ENCODE peak calls at places on chromosomes 16 and 17, in eight cellular contexts. B, R, D, S, H, U, C and T are unnamed samples.

GRCh38 chr16:49876716-49877129 is 20.8 kb upstream of the ZNF423 start:
- DNase-seq in B (peak), C (peak), R (no peak), H (peak), S (peak), D (peak), U (no peak), T (peak)

GRCh38 chr17:20280051-20280450 is 187.3 kb downstream of the LGALS9B start:
- DNase-seq in U (no peak), H (no peak), S (no peak), D (no peak), C (no peak), B (no peak), R (no peak), T (no peak)

GRCh38 chr17:304461-304860 is 48.1 kb downstream of the RPH3AL start:
- DNase-seq in H (no peak), B (peak), C (no peak), R (no peak), S (no peak), U (no peak), D (peak), T (peak)

GRCh38 chr17:48542956-48543853 is 1.7 kb downstream of the HOXB2 start:
- DNase-seq in C (no peak), B (peak), H (peak), R (no peak), U (no peak), D (peak), S (peak), T (no peak)

GRCh38 chr16:56606071-56606687 is 2.2 kb upstream of the MT2A start:
- DNase-seq in B (no peak), H (no peak), C (peak), R (peak), S (no peak), U (no peak), D (no peak), T (peak)

GRCh38 chr17:61294777-61295176 is 104.9 kb upstream of the TBX2 start:
- DNase-seq in H (no peak), S (no peak), B (peak), R (no peak), C (no peak), U (no peak), D (no peak), T (no peak)

GRCh38 chr17:39600469-39601009 is 7.2 kb downstream of the NEUROD2 start:
- DNase-seq in D (no peak), H (no peak), U (no peak), C (no peak), S (no peak), B (peak), R (no peak), T (no peak)

GRCh38 chr17:81566461-81567126 is 14.4 kb upstream of the FAAP100 start:
- DNase-seq in S (peak), C (peak), U (peak), R (peak), H (peak), D (peak), B (no peak), T (peak)

GRCh38 chr16:74605746-74606520 is 981 bp downstream of the GLG1 start:
- DNase-seq in S (no peak), B (no peak), R (no peak), D (no peak), H (no peak), U (no peak), C (no peak), T (no peak)

GRCh38 chr16:87012954-87013938 is 303.9 kb downstream of the C16orf95 start:
- DNase-seq in C (no peak), D (no peak), B (peak), U (no peak), H (no peak), R (no peak), S (peak), T (no peak)

GRCh38 chr16:66189951-66190350 is 176.5 kb upstream of the CDH5 start:
- DNase-seq in R (no peak), H (no peak), S (no peak), D (no peak), B (no peak), U (no peak), C (no peak), T (no peak)

GRCh38 chr16:81558444-81559175 is 114.0 kb downstream of the CMIP start:
- DNase-seq in C (no peak), D (peak), H (peak), S (no peak), B (peak), R (no peak), U (no peak), T (no peak)

GRCh38 chr17:68294617-68295016 is 3.3 kb downstream of the ARSG start:
- DNase-seq in D (no peak), U (no peak), C (no peak), R (no peak), S (no peak), H (no peak), B (no peak), T (no peak)

GRCh38 chr17:39800540-39800939 is 62.8 kb downstream of the GRB7 start:
- DNase-seq in U (no peak), H (peak), R (no peak), D (no peak), C (no peak), S (no peak), B (no peak), T (no peak)

GRCh38 chr17:31327534-31328526 is 6.4 kb upstream of the EVI2A start:
- DNase-seq in S (no peak), B (no peak), C (no peak), U (no peak), D (no peak), H (no peak), R (no peak), T (no peak)

GRCh38 chr16:57651344-57652333 is 16.5 kb upstream of the ADGRG3 start:
- DNase-seq in S (no peak), R (no peak), H (no peak), D (no peak), B (peak), U (no peak), C (no peak), T (no peak)

GRCh38 chr16:69443809-69444611 is 19.6 kb downstream of the CYB5B start:
- DNase-seq in D (no peak), C (no peak), B (no peak), U (no peak), S (peak), R (peak), H (peak), T (peak)

GRCh38 chr16:84307209-84307954 is 12.7 kb downstream of the WFDC1 start:
- DNase-seq in B (no peak), S (no peak), C (no peak), D (no peak), R (no peak), U (no peak), H (no peak), T (no peak)

GRCh38 chr16:30977502-30977901 is 7.5 kb upstream of the HSD3B7 start:
- DNase-seq in D (no peak), R (no peak), S (no peak), C (no peak), H (no peak), B (peak), U (no peak), T (no peak)

GRCh38 chr17:61479493-61480413 is 27.5 kb downstream of the TBX4 start:
- DNase-seq in H (no peak), U (no peak), D (no peak), S (no peak), C (no peak), R (no peak), B (peak), T (no peak)

GRCh38 chr17:38751144-38751802 is 1.3 kb upstream of the PSMB3 start:
- DNase-seq in C (no peak), S (no peak), D (no peak), B (peak), R (no peak), H (no peak), U (peak), T (no peak)

DNA sequence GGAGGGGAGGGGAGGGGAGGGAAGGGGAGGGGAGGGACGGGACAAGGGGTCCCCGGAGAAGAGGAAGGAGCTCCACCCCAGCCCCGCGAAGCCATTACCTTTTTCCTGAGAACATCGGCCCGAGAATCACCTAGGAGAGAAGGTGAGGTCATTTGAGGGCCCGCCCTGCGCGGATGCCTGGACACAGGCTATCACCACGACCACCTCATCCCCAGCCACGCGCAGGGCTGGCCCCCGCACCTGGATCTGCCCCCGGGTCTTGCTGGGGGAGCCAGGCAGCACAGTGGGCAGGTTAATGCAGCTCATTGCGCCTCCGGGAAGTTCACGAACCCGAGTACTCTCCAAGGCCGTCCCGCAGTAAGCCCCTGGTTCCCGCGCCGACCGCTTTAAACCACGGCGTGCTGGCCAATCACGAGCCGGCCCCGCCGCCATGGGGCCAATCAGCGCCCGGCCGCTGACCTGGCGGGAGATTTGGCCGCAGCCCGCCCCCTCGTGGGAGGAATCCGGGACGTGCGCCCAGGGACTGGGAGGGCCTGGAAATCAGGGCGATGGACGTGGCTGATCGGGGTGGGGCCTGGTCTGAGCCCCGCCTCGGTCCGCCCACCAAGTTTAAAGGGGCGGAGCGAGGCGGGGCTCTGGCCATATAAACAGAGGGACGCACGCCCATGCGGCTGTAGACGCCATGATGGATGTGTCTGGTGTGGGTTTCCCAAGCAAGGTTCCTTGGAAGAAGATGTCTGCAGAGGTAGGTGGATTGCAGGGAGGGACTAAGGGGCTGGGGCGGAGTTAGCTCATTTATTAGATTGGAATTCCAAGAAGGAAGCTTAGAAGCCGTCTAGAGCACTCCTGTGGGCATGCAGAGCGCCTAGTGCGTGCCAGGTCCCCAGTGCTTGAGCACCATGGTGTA is at the start of the genes AFMID and TK1:
- DNase-seq in D (peak), U (peak), B (peak), R (peak), C (peak), S (peak), H (peak), T (peak)
- TF ChIP-seq CTCF in D (peak), U (peak), B (peak), R (no peak), C (peak), S (peak), H (peak), T (peak)

GRCh38 chr17:29927546-29927945 is 2.5 kb downstream of the SSH2 start:
- DNase-seq in C (no peak), B (no peak), R (no peak), H (no peak), U (no peak), D (no peak), S (no peak), T (no peak)
- H3K4me3 ChIP-seq in C (no peak), B (no peak), R (no peak), H (no peak), U (no peak), D (no peak), S (no peak), T (no peak)

GRCh38 chr16:2278272-2278608 is 10.3 kb upstream of the RNPS1 start:
- DNase-seq in S (no peak), U (no peak), B (peak), R (no peak), C (no peak), D (no peak), H (no peak), T (no peak)
- TF ChIP-seq CTCF in S (no peak), U (no peak), B (peak), R (no peak), C (no peak), D (no peak), H (no peak), T (no peak)

DNA sequence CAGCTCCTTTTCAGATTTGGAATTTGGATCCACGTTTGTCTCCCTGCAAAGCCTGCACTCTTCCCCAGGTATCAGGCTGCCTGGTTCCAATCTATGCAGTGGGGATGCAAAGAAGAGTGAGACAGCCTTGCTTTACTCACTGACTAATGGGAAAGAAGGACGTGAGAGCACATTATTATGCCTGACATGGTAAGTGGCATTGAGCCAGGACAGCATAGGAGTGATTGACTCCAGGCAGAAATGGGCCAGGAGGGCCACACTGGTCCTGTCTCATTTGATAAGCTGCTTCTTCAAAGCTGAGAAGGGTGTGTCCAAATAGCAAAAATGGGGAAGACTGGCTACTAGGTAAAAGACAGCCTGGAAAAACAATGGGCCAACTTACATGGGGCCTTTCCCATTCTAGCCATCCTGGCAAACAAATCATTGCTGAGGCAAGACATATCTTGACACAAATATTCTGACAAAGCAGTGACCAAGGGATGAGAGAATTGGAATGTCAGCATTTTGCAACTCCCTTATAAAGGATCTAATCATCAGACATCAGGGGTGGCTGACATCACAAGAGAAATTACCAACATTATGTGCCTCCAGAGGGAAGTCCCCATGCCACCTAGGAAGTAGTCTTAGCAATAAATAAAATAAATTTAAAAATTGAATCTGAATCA is 38.5 kb downstream of the CDH11 start:
- DNase-seq in S (no peak), D (no peak), B (no peak), C (no peak), U (no peak), R (no peak), H (no peak), T (no peak)
- H3K4me3 ChIP-seq in S (no peak), D (no peak), B (no peak), C (no peak), U (no peak), R (no peak), H (no peak), T (no peak)

GRCh38 chr16:10026593-10026992 is 155.6 kb downstream of the GRIN2A start:
- DNase-seq in D (no peak), R (no peak), C (no peak), B (no peak), U (no peak), H (no peak), S (no peak), T (no peak)
- TF ChIP-seq CTCF in D (no peak), R (no peak), C (no peak), B (no peak), U (no peak), H (no peak), S (no peak), T (no peak)

DNA sequence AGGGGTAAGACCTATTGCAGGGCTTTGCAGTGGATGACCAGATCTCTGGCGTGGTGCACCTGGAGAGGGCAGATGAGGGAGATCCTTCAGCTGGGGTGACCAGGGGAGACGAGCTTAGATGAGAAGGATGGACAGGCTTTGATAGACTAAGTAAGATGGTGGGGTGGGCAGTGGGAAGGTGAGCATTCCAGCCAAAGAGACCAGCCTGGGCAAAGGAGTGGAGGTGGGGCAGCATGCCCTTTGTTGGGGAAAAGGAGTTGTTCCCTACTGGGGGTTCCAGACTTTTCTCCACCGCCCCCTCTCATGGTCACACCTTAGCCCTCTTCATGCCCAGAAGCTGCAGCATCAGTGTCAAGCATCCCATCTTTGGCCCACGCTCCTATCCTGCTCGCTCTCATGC is 27.6 kb downstream of the ANKRD40 start:
- DNase-seq in B (no peak), C (no peak), R (no peak), U (no peak), H (no peak), D (peak), S (no peak), T (no peak)
- H3K4me3 ChIP-seq in B (no peak), C (no peak), R (no peak), U (no peak), H (no peak), D (no peak), S (no peak), T (no peak)